ENCODE peak calls at places on chromosomes 2 and 18, in seven cellular contexts. T is activated CD4-positive, alpha-beta T cell treated with anti-CD3 and anti-CD28 coated beads, Interleukin-2, amount 50 U/mL, for 4 hours; P is thyroid gland; L is nucleus accumbens; E is activated effector memory CD4-positive, alpha-beta T cell treated with Interleukin-2 at 50 U/mL for 16 hours; V is psoas muscle; D is AG08396. Q is an unnamed sample.

GRCh38 chr2:25032094-25032493 is 9.8 kb upstream of the EFR3B start:
- DNase-seq in D (no peak), V (no peak), L (no peak), T (no peak), E (no peak), P (no peak), Q (peak; percentile 56)

GRCh38 chr2:43083710-43084698 is 142.4 kb downstream of the ZFP36L2 start:
- DNase-seq in E (no peak), T (no peak), V (peak; percentile 73), L (peak; percentile 40), D (peak; percentile 74), P (no peak), Q (peak; percentile 60)

GRCh38 chr2:113219525-113219888 is 45.7 kb downstream of the PSD4 start:
- DNase-seq in T (no peak), P (peak; percentile 11), L (no peak), D (no peak), V (no peak), E (no peak), Q (no peak)

GRCh38 chr18:34649072-34649471 is 61.0 kb upstream of the DTNA start:
- DNase-seq in P (no peak), D (no peak), V (no peak), E (no peak), T (no peak), L (no peak), Q (no peak)

GRCh38 chr2:17518212-17519154 is at the start of gene RAD51AP2:
- DNase-seq in P (peak; percentile 84), V (peak; percentile 87), E (no peak), L (peak; percentile 52), D (peak; percentile 81), T (no peak), Q (peak; percentile 89)

GRCh38 chr2:187917535-187917934 is 363.3 kb upstream of the TFPI start:
- DNase-seq in P (no peak), D (peak; percentile 30), T (no peak), V (no peak), L (no peak), E (no peak), Q (no peak)

GRCh38 chr18:35616664-35617423 is 35.3 kb downstream of the GALNT1 start:
- DNase-seq in V (no peak), P (peak; percentile 5), E (peak; percentile 33), D (peak; percentile 55), L (no peak), T (peak; percentile 70), Q (peak; percentile 56)

GRCh38 chr2:211068108-211068780 is 511.8 kb downstream of the CPS1 start:
- DNase-seq in T (no peak), D (no peak), P (no peak), L (peak; percentile 1), V (no peak), E (no peak), Q (no peak)

GRCh38 chr2:88810017-88810416 is 118.5 kb downstream of the RPIA start:
- DNase-seq in D (no peak), T (no peak), V (no peak), L (no peak), P (no peak), E (no peak), Q (no peak)

GRCh38 chr18:55083461-55083860 is 124.2 kb upstream of the CCDC68 start:
- DNase-seq in E (no peak), D (no peak), V (no peak), T (no peak), P (no peak), L (no peak), Q (no peak)

GRCh38 chr2:117935436-117935835 is 78.4 kb downstream of the CCDC93 start:
- DNase-seq in L (no peak), P (no peak), E (no peak), T (no peak), V (no peak), D (no peak), Q (no peak)

GRCh38 chr2:132439703-132440398 is 23.2 kb downstream of the GPR39 start:
- DNase-seq in V (no peak), E (no peak), P (peak; percentile 35), T (no peak), D (no peak), L (no peak), Q (peak; percentile 31)

GRCh38 chr2:51994123-51994788 is 962.3 kb upstream of the NRXN1 start:
- DNase-seq in T (no peak), D (no peak), P (no peak), E (no peak), L (no peak), V (no peak), Q (no peak)

GRCh38 chr2:241894056-241894641 is 24.6 kb downstream of the RTP5 start:
- DNase-seq in T (no peak), L (no peak), P (no peak), V (no peak), D (no peak), E (no peak), Q (no peak)

GRCh38 chr2:151576080-151576479 is 158.2 kb downstream of the NEB start:
- DNase-seq in L (no peak), D (no peak), E (no peak), T (no peak), V (no peak), P (peak; percentile 92), Q (peak; percentile 2)

GRCh38 chr2:223947711-223948205 is 2.6 kb upstream of the WDFY1 start:
- DNase-seq in P (peak; percentile 19), L (no peak), T (no peak), V (no peak), D (no peak), E (no peak), Q (no peak)

GRCh38 chr18:46313521-46313920 is 209.3 kb downstream of the HAUS1 start:
- DNase-seq in P (no peak), L (no peak), T (no peak), D (no peak), E (no peak), V (no peak), Q (no peak)

GRCh38 chr2:23375448-23375847 is 9.5 kb upstream of the KLHL29 start:
- DNase-seq in V (no peak), L (no peak), T (no peak), D (no peak), E (no peak), P (no peak), Q (no peak)

GRCh38 chr2:120772261-120772660 is 36.6 kb downstream of the GLI2 start:
- DNase-seq in E (no peak), P (no peak), V (peak; percentile 7), L (no peak), D (no peak), T (no peak), Q (no peak)

GRCh38 chr2:200394045-200394444 is 87.6 kb downstream of the SPATS2L start:
- DNase-seq in D (no peak), L (no peak), T (no peak), V (no peak), P (no peak), E (no peak), Q (no peak)

GRCh38 chr18:31719363-31720006 is 35.1 kb upstream of the B4GALT6 start:
- DNase-seq in P (no peak), V (no peak), D (no peak), L (no peak), E (no peak), T (no peak), Q (no peak)

GRCh38 chr18:26044807-26045206 is 45.6 kb downstream of the SS18 start:
- DNase-seq in D (no peak), T (no peak), L (no peak), P (no peak), V (no peak), E (no peak), Q (no peak)

GRCh38 chr2:69645926-69646325 is 2.4 kb upstream of the AAK1 start:
- DNase-seq in T (no peak), V (no peak), P (no peak), L (no peak), E (no peak), D (no peak), Q (no peak)

GRCh38 chr18:8811115-8811514 is 105.8 kb downstream of the MTCL1 start:
- DNase-seq in D (no peak), L (no peak), T (no peak), E (no peak), V (no peak), P (no peak), Q (no peak)

GRCh38 chr2:96138146-96139145 is at the start of gene ASTL:
- DNase-seq in P (peak; percentile 54), E (peak; percentile 52), V (no peak), D (peak; percentile 70), T (peak; percentile 62), L (no peak), Q (peak; percentile 73)

GRCh38 chr2:71609441-71609840 is 156.1 kb downstream of the DYSF start:
- DNase-seq in D (no peak), E (no peak), L (no peak), P (no peak), T (no peak), V (peak; percentile 4), Q (no peak)

GRCh38 chr18:50573679-50574078 is 13.8 kb downstream of the MAPK4 start:
- DNase-seq in P (no peak), V (no peak), D (no peak), L (no peak), E (no peak), T (no peak), Q (no peak)

GRCh38 chr18:45245036-45245638 is 370.1 kb upstream of the SLC14A2 start:
- DNase-seq in L (no peak), D (no peak), P (no peak), V (no peak), T (no peak), E (no peak), Q (no peak)

GRCh38 chr2:96098900-96099590 is 17.3 kb downstream of the ADRA2B start:
- DNase-seq in E (no peak), V (peak; percentile 49), D (no peak), T (no peak), P (peak; percentile 2), L (no peak), Q (no peak)

GRCh38 chr18:5787936-5788335 is 107.4 kb downstream of the TMEM200C start:
- DNase-seq in D (no peak), T (no peak), V (no peak), L (no peak), P (no peak), E (no peak), Q (no peak)

GRCh38 chr2:146927080-146927714 is 917.6 kb upstream of the ACVR2A start:
- DNase-seq in E (no peak), T (no peak), V (peak; percentile 42), L (peak; percentile 1), P (peak; percentile 25), D (peak; percentile 26), Q (peak; percentile 75)

GRCh38 chr2:10894264-10894935 is 17.3 kb upstream of the KCNF1 start:
- DNase-seq in E (no peak), L (no peak), P (no peak), T (no peak), V (no peak), D (no peak), Q (no peak)

GRCh38 chr18:79902640-79903039 is 48.8 kb downstream of the SLC66A2 start:
- DNase-seq in E (no peak), D (no peak), V (no peak), T (no peak), P (no peak), L (no peak), Q (no peak)

GRCh38 chr2:105294844-105295481 is 34.6 kb downstream of the TGFBRAP1 start:
- DNase-seq in L (peak; percentile 49), E (no peak), D (peak; percentile 76), V (no peak), T (no peak), P (peak; percentile 67), Q (peak; percentile 80)

GRCh38 chr2:28393115-28393836 is 618 bp downstream of the FOSL2 start:
- DNase-seq in T (peak; percentile 52), L (no peak), V (peak; percentile 72), P (peak; percentile 80), D (peak; percentile 70), E (peak; percentile 46), Q (peak; percentile 74)

GRCh38 chr2:241992753-241993152 is 123.2 kb downstream of the RTP5 start:
- DNase-seq in P (no peak), E (no peak), D (no peak), T (no peak), V (no peak), L (no peak), Q (no peak)

GRCh38 chr2:220445429-220446105 is 818.1 kb downstream of the SLC4A3 start:
- DNase-seq in V (no peak), L (no peak), E (no peak), T (no peak), P (no peak), D (peak; percentile 7), Q (no peak)

GRCh38 chr18:7567487-7568425 is 640 bp downstream of the PTPRM start:
- DNase-seq in E (no peak), L (no peak), V (peak; percentile 62), P (peak; percentile 70), D (peak; percentile 73), T (no peak), Q (peak; percentile 77)